ENCODE peak calls at places on chromosomes 13 and 19, in nine cellular contexts. Z is uterus, W is Peyer's patch, I is cardiac muscle cell, L is heart left ventricle, D is GM23338, V is ovary, B is pancreas, H is body of pancreas. M is an unnamed sample. For H3K36me3, the result is how much of the 10 kb centered on the place peaks cover.

GRCh38 chr19:1063909-1064660 is 2.9 kb upstream of the ARHGAP45 start:
- DNase-seq in W (no peak), D (peak), H (no peak), L (no peak), V (no peak), I (no peak), Z (no peak), B (no peak), M (peak)

GRCh38 chr13:39870197-39870746 is 214.8 kb downstream of the COG6 start:
- DNase-seq in W (no peak), H (no peak), I (no peak), Z (no peak), L (no peak), B (no peak), V (no peak), D (no peak), M (no peak)

GRCh38 chr19:57769345-57770131 is at the start of gene ZNF586:
- DNase-seq in V (peak), Z (peak), L (peak), D (peak), W (peak), I (peak), B (peak), H (peak), M (peak)

GRCh38 chr19:27905074-27905473 is 1307.9 kb downstream of the UQCRFS1 start:
- DNase-seq in H (no peak), B (no peak), I (no peak), W (no peak), D (no peak), V (no peak), Z (no peak), L (no peak), M (no peak)

GRCh38 chr13:50543767-50544166 is 299.7 kb downstream of the DLEU7 start:
- DNase-seq in W (no peak), L (no peak), B (no peak), D (peak), Z (no peak), I (no peak), V (no peak), H (no peak), M (peak)

GRCh38 chr19:51809787-51810186 is 14.8 kb downstream of the FPR3 start:
- DNase-seq in H (no peak), B (no peak), W (no peak), D (no peak), I (no peak), Z (no peak), L (no peak), V (no peak), M (no peak)

GRCh38 chr13:31755803-31756212 is 16.5 kb downstream of the RXFP2 start:
- DNase-seq in I (no peak), B (no peak), V (no peak), H (no peak), W (no peak), L (no peak), Z (no peak), D (no peak), M (no peak)

GRCh38 chr13:108830916-108831315 is 201.5 kb downstream of the MYO16 start:
- DNase-seq in L (no peak), V (no peak), D (no peak), H (no peak), I (no peak), Z (no peak), B (no peak), W (no peak), M (no peak)

GRCh38 chr13:91652389-91652788 is 254.0 kb downstream of the GPC5 start:
- DNase-seq in I (no peak), W (no peak), H (no peak), L (no peak), V (no peak), D (peak), B (no peak), Z (no peak), M (no peak)

GRCh38 chr19:6930190-6930589 is 42.8 kb downstream of the ADGRE1 start:
- DNase-seq in D (no peak), W (no peak), I (no peak), V (no peak), H (no peak), Z (no peak), B (no peak), L (no peak), M (no peak)

DNA sequence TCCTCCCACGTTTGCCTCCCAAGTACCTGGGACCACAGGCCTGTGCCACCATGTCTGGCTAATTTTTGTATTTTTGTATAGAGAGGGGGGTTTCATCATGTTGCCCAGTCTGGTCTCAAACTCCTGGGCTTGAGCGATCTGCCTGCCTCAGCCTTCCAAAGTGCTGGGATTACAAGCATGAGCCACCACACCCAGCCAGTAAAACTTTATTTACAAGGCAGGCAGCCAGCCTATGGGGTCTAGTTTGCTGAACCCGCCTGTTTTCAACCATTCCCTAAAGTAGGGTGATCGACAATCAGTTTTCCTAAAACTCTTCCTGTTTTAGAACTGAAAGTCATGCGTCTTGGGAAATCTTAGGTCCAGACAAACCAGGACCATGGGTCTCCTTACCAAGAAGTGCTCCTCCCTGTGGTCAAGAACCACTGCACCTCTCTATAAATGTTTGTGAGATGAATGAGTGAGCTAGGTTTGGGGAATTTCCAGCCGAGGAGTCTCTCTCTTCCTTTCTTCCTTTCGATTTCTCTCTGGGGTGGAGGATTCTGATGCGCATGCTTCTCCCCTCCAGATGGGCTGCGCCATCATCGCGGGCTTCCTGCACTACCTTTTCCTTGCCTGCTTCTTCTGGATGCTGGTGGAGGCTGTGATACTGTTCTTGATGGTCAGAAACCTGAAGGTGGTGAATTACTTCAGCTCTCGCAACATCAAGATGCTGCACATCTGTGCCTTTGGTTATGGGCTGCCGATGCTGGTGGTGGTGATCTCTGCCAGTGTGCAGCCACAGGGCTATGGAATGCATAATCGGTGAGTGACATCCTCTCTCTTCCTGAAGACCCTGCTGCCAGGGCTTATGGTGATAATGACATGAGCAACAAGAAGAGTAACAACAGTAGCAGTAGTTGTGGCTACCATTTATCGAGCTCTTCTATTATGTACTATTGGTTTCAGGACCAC is 38.7 kb downstream of the ADGRE1 start:
- DNase-seq in I (no peak), L (no peak), W (no peak), B (no peak), V (no peak), Z (no peak), D (peak), H (no peak), M (no peak)
- H3K36me3 ChIP-seq in I (under half), L (under half), W (under half), B (under half), V (under half), Z (under half), D (under half), H (under half), M (under half)

GRCh38 chr13:28402057-28402381 is 92.9 kb downstream of the FLT1 start:
- DNase-seq in D (no peak), B (no peak), H (no peak), I (no peak), V (no peak), L (no peak), Z (no peak), W (no peak), M (no peak)
- H3K36me3 ChIP-seq in D (under half), B (under half), H (under half), I (under half), V (under half), L (under half), Z (under half), W (under half), M (under half)

GRCh38 chr13:45003417-45003816 is 14.1 kb downstream of the GPALPP1 start:
- DNase-seq in I (no peak), Z (no peak), D (no peak), V (no peak), W (no peak), B (no peak), H (no peak), L (no peak), M (no peak)
- H3K36me3 ChIP-seq in I (under half), Z (under half), D (under half), V (under half), W (under half), B (under half), H (under half), L (half or more), M (half or more)

GRCh38 chr19:17321655-17322489 is 12.5 kb downstream of the DDA1 start:
- DNase-seq in I (no peak), B (no peak), H (no peak), Z (no peak), W (no peak), V (no peak), L (no peak), D (no peak), M (no peak)

GRCh38 chr19:17319473-17320238 is 10.3 kb downstream of the DDA1 start:
- DNase-seq in I (no peak), H (no peak), Z (no peak), B (no peak), W (no peak), L (no peak), V (no peak), D (no peak), M (no peak)

GRCh38 chr19:17320435-17320834 is 11.1 kb downstream of the DDA1 start:
- DNase-seq in W (no peak), V (no peak), H (no peak), I (no peak), L (no peak), D (no peak), B (no peak), Z (no peak), M (no peak)

GRCh38 chr19:17322854-17323253 is 11.8 kb downstream of the ANO8 start:
- DNase-seq in V (no peak), L (no peak), W (no peak), I (no peak), B (no peak), Z (no peak), D (no peak), H (no peak), M (no peak)

DNA sequence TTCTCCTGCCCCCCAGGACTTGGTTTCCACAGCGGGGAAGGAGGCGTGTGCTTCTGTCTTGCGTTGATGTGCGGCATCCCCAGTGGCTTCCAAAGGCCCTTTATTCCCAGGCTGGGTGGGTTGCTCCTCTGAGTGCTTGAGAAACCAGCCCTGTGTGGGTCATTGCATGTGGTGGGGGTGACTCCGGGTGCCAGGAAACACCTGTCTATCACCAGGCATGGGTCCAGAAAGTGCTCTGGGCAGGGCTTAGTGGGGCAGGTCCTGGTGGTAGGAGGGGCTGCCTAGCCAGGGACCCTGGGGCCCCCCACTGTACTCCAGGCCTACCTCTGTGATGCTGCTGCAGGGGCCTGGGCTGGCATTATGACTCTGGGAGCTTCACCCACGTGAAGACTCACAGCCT is 9.6 kb downstream of the DDA1 start:
- DNase-seq in V (no peak), L (no peak), B (no peak), D (no peak), Z (no peak), H (no peak), W (no peak), I (no peak), M (no peak)
- H3K36me3 ChIP-seq in V (under half), L (half or more), B (under half), D (under half), Z (under half), H (under half), W (half or more), I (under half), M (half or more)

DNA sequence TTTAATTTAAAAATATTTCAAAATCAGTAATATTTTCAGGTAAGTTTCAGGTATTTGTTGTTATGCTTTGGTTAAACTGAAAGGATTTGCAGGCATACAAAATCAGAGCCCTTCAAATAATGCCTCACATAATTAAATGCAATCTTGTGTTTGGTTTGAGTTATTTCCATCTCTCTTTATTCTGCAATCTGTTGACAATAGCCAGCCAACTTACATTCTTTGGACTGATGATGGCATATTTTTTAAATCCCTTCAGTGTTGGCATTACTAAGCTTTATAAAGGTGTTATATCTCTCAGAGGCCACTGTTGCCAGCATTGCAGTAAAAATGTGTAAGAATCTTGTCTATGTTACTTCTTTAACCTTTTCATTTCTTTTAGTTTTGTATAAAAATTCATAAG is 257.2 kb upstream of the RFC3 start:
- DNase-seq in D (no peak), I (no peak), B (no peak), V (no peak), H (no peak), W (no peak), L (no peak), Z (no peak), M (no peak)
- H3K36me3 ChIP-seq in D (under half), I (under half), B (under half), V (under half), H (under half), W (under half), L (under half), Z (under half), M (under half)